ENCODE peak calls at places on chromosome 1, in nine cellular contexts. D is Panc1, O is K562, Y is GM23338, U is stomach, A is suprapubic skin, W is HCT116, G is spleen, V is breast epithelium. Q is an unnamed sample. For H3K36me3, the result is how much of the 10 kb centered on the place peaks cover.

GRCh38 chr1:220747426-220748090 is 564 bp upstream of the MTARC2 start:
- DNase-seq in W (no peak), V (no peak), D (no peak), G (no peak), Y (peak), O (no peak), U (no peak), A (no peak), Q (no peak)

GRCh38 chr1:12601690-12602632 is 16.0 kb downstream of the DHRS3 start:
- DNase-seq in W (peak), O (peak), A (no peak), D (no peak), V (no peak), Y (peak), U (no peak), G (no peak), Q (no peak)

GRCh38 chr1:15923241-15923640 is 52.7 kb downstream of the ZBTB17 start:
- DNase-seq in G (no peak), D (no peak), U (no peak), W (no peak), Y (no peak), O (no peak), A (no peak), V (no peak), Q (no peak)

GRCh38 chr1:33296082-33296458 is 24.8 kb downstream of the A3GALT2 start:
- DNase-seq in Y (no peak), W (no peak), V (no peak), D (no peak), U (no peak), A (peak), G (peak), O (no peak), Q (no peak)

GRCh38 chr1:68600049-68600661 is 103.3 kb upstream of the DEPDC1 start:
- DNase-seq in Y (peak), D (no peak), V (no peak), A (no peak), U (no peak), W (peak), G (no peak), O (no peak), Q (no peak)

GRCh38 chr1:234918216-234918841 is 210.3 kb downstream of the TOMM20 start:
- DNase-seq in W (no peak), V (no peak), U (peak), D (no peak), Y (peak), A (no peak), O (no peak), G (no peak), Q (no peak)

GRCh38 chr1:41239988-41240610 is 2.0 kb downstream of the SCMH1 start:
- DNase-seq in W (no peak), D (no peak), G (no peak), A (no peak), O (no peak), V (no peak), Y (no peak), U (no peak), Q (no peak)

GRCh38 chr1:5688479-5689077 is 303.6 kb downstream of the NPHP4 start:
- DNase-seq in A (no peak), O (no peak), D (no peak), U (no peak), Y (no peak), V (no peak), G (no peak), W (no peak), Q (no peak)

GRCh38 chr1:12157366-12158231 is 9.2 kb upstream of the TNFRSF1B start:
- DNase-seq in Y (no peak), U (no peak), G (no peak), O (no peak), A (no peak), D (no peak), V (no peak), W (no peak), Q (no peak)

GRCh38 chr1:24806588-24806987 is 61.3 kb downstream of the CLIC4 start:
- DNase-seq in O (no peak), V (no peak), A (no peak), Y (no peak), G (no peak), W (no peak), D (no peak), U (no peak), Q (no peak)

DNA sequence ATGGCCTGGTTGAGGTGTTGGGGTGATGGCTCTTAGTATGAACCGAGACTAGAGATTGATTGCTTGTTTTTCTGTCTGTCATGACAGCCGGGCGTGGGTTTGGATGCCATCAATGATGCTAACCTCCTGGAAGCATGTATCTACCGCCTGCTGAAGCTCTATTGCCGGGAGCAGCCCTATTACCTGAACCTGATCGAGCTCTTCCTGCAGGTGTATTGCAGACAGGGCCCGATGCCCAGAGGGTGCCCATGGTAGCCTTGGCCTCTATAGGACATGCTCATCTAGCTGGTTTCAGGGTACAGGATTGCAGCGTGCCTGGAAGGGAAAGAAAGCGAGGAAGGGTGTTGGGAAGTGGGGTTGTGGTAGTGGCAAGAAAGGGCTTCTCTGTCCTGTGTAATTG is 2.6 kb upstream of the RUSC1 start:
- DNase-seq in D (no peak), Y (no peak), W (no peak), V (no peak), U (no peak), O (no peak), A (no peak), G (no peak), Q (no peak)
- H3K36me3 ChIP-seq in D (under half), Y (under half), W (under half), V (under half), U (half or more), O (half or more), A (under half), G (under half), Q (under half)

GRCh38 chr1:107147813-107148212 is 7.0 kb downstream of the NTNG1 start:
- DNase-seq in Y (no peak), A (no peak), V (no peak), O (no peak), U (no peak), D (no peak), G (no peak), W (no peak), Q (no peak)

GRCh38 chr1:107153033-107153432 is 12.2 kb downstream of the NTNG1 start:
- DNase-seq in O (no peak), U (no peak), D (no peak), A (no peak), W (no peak), Y (peak), G (no peak), V (no peak), Q (no peak)

GRCh38 chr1:107152332-107152731 is 11.5 kb downstream of the NTNG1 start:
- DNase-seq in Y (no peak), A (no peak), U (no peak), V (no peak), O (no peak), W (no peak), G (no peak), D (no peak), Q (no peak)
- TF ChIP-seq POLR2AphosphoS5 in Y (no peak), A (no peak), U (no peak), V (no peak), O (no peak), W (no peak), G (no peak), D (no peak), Q (no peak)

DNA sequence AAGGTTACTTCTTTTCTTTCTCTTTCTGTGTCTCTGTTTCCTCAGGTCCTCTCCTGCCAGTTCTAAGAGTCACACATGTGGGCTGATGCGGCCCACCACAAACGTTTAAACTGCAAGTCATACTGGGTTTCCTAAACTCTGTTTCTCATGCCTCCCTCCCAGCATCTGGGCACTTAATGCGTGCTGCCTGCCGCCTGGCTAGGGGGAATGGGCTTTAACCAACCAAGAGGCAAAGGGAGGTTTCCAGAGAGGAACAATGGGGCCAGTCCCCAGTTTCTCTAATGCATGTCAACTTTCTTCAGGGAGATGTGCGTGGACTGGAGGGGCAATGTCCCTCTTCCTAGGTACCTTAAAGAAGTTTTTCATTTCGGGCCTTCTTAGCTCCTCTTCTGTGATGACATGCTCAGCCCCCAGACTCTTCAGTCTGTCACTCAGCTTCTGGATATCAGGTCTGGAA is 19.9 kb upstream of the SRSF4 start:
- DNase-seq in U (no peak), D (no peak), W (no peak), O (no peak), G (no peak), V (no peak), Y (no peak), A (no peak), Q (no peak)
- H3K36me3 ChIP-seq in U (half or more), D (under half), W (under half), O (half or more), G (half or more), V (under half), Y (under half), A (half or more), Q (under half)

GRCh38 chr1:198910816-198911215 is 272.0 kb downstream of the PTPRC start:
- DNase-seq in U (no peak), V (no peak), G (no peak), A (no peak), Y (no peak), W (no peak), O (no peak), D (no peak), Q (no peak)

GRCh38 chr1:198912046-198912445 is 273.2 kb downstream of the PTPRC start:
- DNase-seq in G (no peak), Y (no peak), W (no peak), D (no peak), O (no peak), V (no peak), A (no peak), U (no peak), Q (no peak)

GRCh38 chr1:198915327-198916231 is 276.7 kb downstream of the PTPRC start:
- DNase-seq in V (no peak), O (no peak), W (no peak), G (no peak), A (no peak), Y (no peak), D (no peak), U (no peak), Q (no peak)

GRCh38 chr1:198909973-198910372 is 271.1 kb downstream of the PTPRC start:
- DNase-seq in V (no peak), D (no peak), A (no peak), W (no peak), O (no peak), Y (no peak), U (no peak), G (no peak), Q (no peak)

DNA sequence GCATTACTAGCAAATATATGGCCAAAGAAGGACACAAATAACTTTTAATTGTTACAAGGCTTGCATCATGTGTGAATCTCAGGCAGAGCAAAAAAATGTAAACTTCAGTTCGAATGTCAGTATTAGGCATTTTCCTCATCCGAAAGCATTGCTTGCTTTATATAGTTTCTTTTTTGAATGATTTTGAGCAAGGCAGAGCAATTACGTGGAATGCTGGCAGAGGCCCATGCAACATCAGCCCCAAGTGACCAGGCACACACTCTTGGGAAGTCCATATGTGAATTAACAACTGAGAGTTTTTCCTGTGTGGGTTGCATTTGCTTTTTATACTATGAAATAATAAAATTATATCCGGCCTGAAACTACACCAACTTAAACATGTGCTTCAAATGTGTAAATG is 274.8 kb downstream of the PTPRC start:
- DNase-seq in Y (no peak), W (no peak), O (no peak), G (no peak), U (no peak), V (no peak), A (no peak), D (no peak), Q (no peak)
- TF ChIP-seq POLR2AphosphoS5 in Y (no peak), W (no peak), O (no peak), G (no peak), U (no peak), V (no peak), A (no peak), D (no peak), Q (no peak)

GRCh38 chr1:186340772-186341171 is 34.3 kb downstream of the TPR start:
- DNase-seq in U (no peak), W (no peak), V (no peak), A (no peak), Y (no peak), D (no peak), G (no peak), O (no peak), Q (no peak)

GRCh38 chr1:186337554-186337953 is 37.5 kb downstream of the TPR start:
- DNase-seq in W (no peak), D (no peak), O (no peak), U (no peak), V (no peak), Y (no peak), G (no peak), A (no peak), Q (no peak)
- H3K36me3 ChIP-seq in W (half or more), D (half or more), O (half or more), U (half or more), V (under half), Y (half or more), G (half or more), A (half or more), Q (half or more)

GRCh38 chr1:21937372-21938121 is 437 bp upstream of the HSPG2 start:
- DNase-seq in O (peak), G (peak), A (no peak), U (peak), Y (peak), V (peak), W (peak), D (no peak), Q (no peak)
- TF ChIP-seq POLR2AphosphoS5 in O (no peak), G (no peak), A (no peak), U (peak), Y (no peak), V (peak), W (peak), D (no peak), Q (peak)

GRCh38 chr1:28565726-28566125 is 12.8 kb downstream of the TRNAU1AP start:
- DNase-seq in O (no peak), V (no peak), W (no peak), A (no peak), G (no peak), Y (no peak), U (no peak), D (no peak), Q (no peak)
- H3K36me3 ChIP-seq in O (half or more), V (under half), W (under half), A (half or more), G (half or more), Y (under half), U (half or more), D (under half), Q (half or more)

GRCh38 chr1:153860285-153860684 is 62.5 kb downstream of the GATAD2B start:
- DNase-seq in D (no peak), O (no peak), W (no peak), G (no peak), Y (no peak), U (no peak), V (no peak), A (no peak), Q (no peak)

GRCh38 chr1:153869486-153869885 is 53.3 kb downstream of the GATAD2B start:
- DNase-seq in Y (no peak), V (no peak), O (no peak), D (no peak), W (no peak), U (no peak), A (no peak), G (no peak), Q (no peak)

DNA sequence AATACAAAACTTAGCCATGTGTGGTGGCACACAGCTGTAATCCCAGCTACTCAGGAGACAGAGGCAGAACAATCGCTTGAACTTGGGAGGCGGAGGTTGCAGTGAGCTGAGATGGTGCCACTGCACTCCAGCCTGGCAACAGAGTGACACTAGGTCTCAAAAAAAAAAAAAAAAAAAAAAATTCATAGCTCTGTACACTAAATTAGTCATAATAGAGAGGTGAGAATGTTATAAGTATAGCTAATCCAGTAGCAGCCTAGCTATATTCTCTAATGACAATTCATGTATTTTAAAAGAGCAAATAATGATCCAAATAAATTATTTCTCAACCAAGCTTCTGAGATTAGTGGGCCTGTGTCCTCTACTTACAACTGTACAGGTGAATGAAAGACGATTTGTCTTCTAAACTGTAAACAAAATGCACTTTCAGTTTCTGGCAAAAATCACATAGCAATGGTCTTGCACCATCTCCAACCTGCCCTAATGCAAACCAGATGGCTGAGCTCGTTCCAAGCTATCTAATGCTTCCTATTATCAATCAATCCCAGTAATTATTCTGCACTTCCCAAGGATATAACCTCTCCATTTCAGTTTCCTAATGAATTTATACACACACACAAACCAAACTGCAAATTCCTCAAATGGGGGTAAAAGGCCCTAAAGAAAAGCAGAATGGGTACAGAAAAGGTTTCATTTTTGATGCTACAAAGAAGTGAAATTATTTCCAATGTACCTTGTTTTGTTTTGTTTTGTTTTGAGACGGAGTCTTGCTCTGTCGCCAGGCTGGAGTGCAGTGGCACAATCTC is 56.5 kb downstream of the GATAD2B start:
- DNase-seq in G (no peak), O (no peak), U (no peak), V (no peak), A (no peak), Y (no peak), W (no peak), D (no peak), Q (no peak)
- TF ChIP-seq POLR2AphosphoS5 in G (no peak), O (no peak), U (no peak), V (no peak), A (no peak), Y (no peak), W (no peak), D (no peak), Q (no peak)

Q was measured in vagina.